ENCODE peak calls at places on chromosomes 4 and X, in five cellular contexts. One of them, this sample, is unnamed.

GRCh38 chrX:44946771-44947170 is 73.8 kb downstream of the KDM6A start:
- DNase-seq in cardiac muscle cell: peak; percentile 42
- DNase-seq in iris pigment epithelial cell: peak; percentile 44
- DNase-seq in H4: no peak
- DNase-seq in stimulated activated CD8-positive, alpha-beta memory T cell treated with anti-CD3 and anti-CD28 coated beads, Interleukin-7, amount 100 ng/mL, for 1 hour: no peak
- DNase-seq in this sample: no peak

GRCh38 chr4:4719446-4719845 is 140.0 kb upstream of the MSX1 start:
- DNase-seq in cardiac muscle cell: no peak
- DNase-seq in iris pigment epithelial cell: no peak
- DNase-seq in H4: no peak
- DNase-seq in stimulated activated CD8-positive, alpha-beta memory T cell treated with anti-CD3 and anti-CD28 coated beads, Interleukin-7, amount 100 ng/mL, for 1 hour: no peak
- DNase-seq in this sample: no peak

GRCh38 chr4:61431131-61431530 is 231.0 kb downstream of the ADGRL3 start:
- DNase-seq in cardiac muscle cell: no peak
- DNase-seq in iris pigment epithelial cell: no peak
- DNase-seq in H4: no peak
- DNase-seq in stimulated activated CD8-positive, alpha-beta memory T cell treated with anti-CD3 and anti-CD28 coated beads, Interleukin-7, amount 100 ng/mL, for 1 hour: no peak
- DNase-seq in this sample: no peak

GRCh38 chrX:65587616-65588526 is 53.3 kb upstream of the LAS1L start:
- DNase-seq in cardiac muscle cell: peak; percentile 86
- DNase-seq in iris pigment epithelial cell: peak; percentile 34
- DNase-seq in H4: peak; percentile 62
- DNase-seq in stimulated activated CD8-positive, alpha-beta memory T cell treated with anti-CD3 and anti-CD28 coated beads, Interleukin-7, amount 100 ng/mL, for 1 hour: no peak
- DNase-seq in this sample: no peak

GRCh38 chr4:100988876-100989275 is 358.4 kb downstream of the PPP3CA start:
- DNase-seq in cardiac muscle cell: no peak
- DNase-seq in iris pigment epithelial cell: no peak
- DNase-seq in H4: no peak
- DNase-seq in stimulated activated CD8-positive, alpha-beta memory T cell treated with anti-CD3 and anti-CD28 coated beads, Interleukin-7, amount 100 ng/mL, for 1 hour: no peak
- DNase-seq in this sample: no peak

GRCh38 chr4:108794136-108794535 is 31.3 kb upstream of the ETNPPL start:
- DNase-seq in cardiac muscle cell: peak; percentile 16
- DNase-seq in iris pigment epithelial cell: peak; percentile 48
- DNase-seq in H4: no peak
- DNase-seq in stimulated activated CD8-positive, alpha-beta memory T cell treated with anti-CD3 and anti-CD28 coated beads, Interleukin-7, amount 100 ng/mL, for 1 hour: no peak
- DNase-seq in this sample: no peak

GRCh38 chr4:176769519-176769918 is 23.2 kb downstream of the VEGFC start:
- DNase-seq in cardiac muscle cell: peak; percentile 91
- DNase-seq in iris pigment epithelial cell: peak; percentile 98
- DNase-seq in H4: peak; percentile 83
- DNase-seq in stimulated activated CD8-positive, alpha-beta memory T cell treated with anti-CD3 and anti-CD28 coated beads, Interleukin-7, amount 100 ng/mL, for 1 hour: no peak
- DNase-seq in this sample: no peak

GRCh38 chr4:7352486-7352885 is 82.2 kb downstream of the PSAPL1 start:
- DNase-seq in cardiac muscle cell: no peak
- DNase-seq in iris pigment epithelial cell: no peak
- DNase-seq in H4: no peak
- DNase-seq in stimulated activated CD8-positive, alpha-beta memory T cell treated with anti-CD3 and anti-CD28 coated beads, Interleukin-7, amount 100 ng/mL, for 1 hour: no peak
- DNase-seq in this sample: no peak

GRCh38 chrX:39633293-39633692 is 464.5 kb downstream of the BCOR start:
- DNase-seq in cardiac muscle cell: peak; percentile 32
- DNase-seq in iris pigment epithelial cell: no peak
- DNase-seq in H4: peak; percentile 81
- DNase-seq in stimulated activated CD8-positive, alpha-beta memory T cell treated with anti-CD3 and anti-CD28 coated beads, Interleukin-7, amount 100 ng/mL, for 1 hour: no peak
- DNase-seq in this sample: no peak

GRCh38 chr4:86453044-86453501 is 93.2 kb upstream of the MAPK10 start:
- DNase-seq in cardiac muscle cell: peak; percentile 72
- DNase-seq in iris pigment epithelial cell: peak; percentile 15
- DNase-seq in H4: peak; percentile 83
- DNase-seq in stimulated activated CD8-positive, alpha-beta memory T cell treated with anti-CD3 and anti-CD28 coated beads, Interleukin-7, amount 100 ng/mL, for 1 hour: no peak
- DNase-seq in this sample: no peak

GRCh38 chr4:48780867-48781219 is 764 bp upstream of the FRYL start:
- DNase-seq in cardiac muscle cell: peak; percentile 55
- DNase-seq in iris pigment epithelial cell: peak; percentile 56
- DNase-seq in H4: peak; percentile 21
- DNase-seq in stimulated activated CD8-positive, alpha-beta memory T cell treated with anti-CD3 and anti-CD28 coated beads, Interleukin-7, amount 100 ng/mL, for 1 hour: peak; percentile 6
- DNase-seq in this sample: no peak

GRCh38 chr4:23855912-23856605 is 33.8 kb downstream of the PPARGC1A start:
- DNase-seq in cardiac muscle cell: peak; percentile 26
- DNase-seq in iris pigment epithelial cell: no peak
- DNase-seq in H4: peak; percentile 90
- DNase-seq in stimulated activated CD8-positive, alpha-beta memory T cell treated with anti-CD3 and anti-CD28 coated beads, Interleukin-7, amount 100 ng/mL, for 1 hour: no peak
- DNase-seq in this sample: no peak

GRCh38 chrX:131067846-131068745 is 9.9 kb downstream of the ARHGAP36 start:
- DNase-seq in cardiac muscle cell: no peak
- DNase-seq in iris pigment epithelial cell: no peak
- DNase-seq in H4: no peak
- DNase-seq in stimulated activated CD8-positive, alpha-beta memory T cell treated with anti-CD3 and anti-CD28 coated beads, Interleukin-7, amount 100 ng/mL, for 1 hour: no peak
- DNase-seq in this sample: no peak

GRCh38 chr4:125313989-125314602 is 659 bp upstream of the FAT4 start:
- DNase-seq in cardiac muscle cell: no peak
- DNase-seq in iris pigment epithelial cell: no peak
- DNase-seq in H4: peak; percentile 19
- DNase-seq in stimulated activated CD8-positive, alpha-beta memory T cell treated with anti-CD3 and anti-CD28 coated beads, Interleukin-7, amount 100 ng/mL, for 1 hour: no peak
- DNase-seq in this sample: no peak

GRCh38 chr4:103306870-103307345 is 108.8 kb upstream of the CENPE start:
- DNase-seq in cardiac muscle cell: peak; percentile 1
- DNase-seq in iris pigment epithelial cell: no peak
- DNase-seq in H4: peak; percentile 14
- DNase-seq in stimulated activated CD8-positive, alpha-beta memory T cell treated with anti-CD3 and anti-CD28 coated beads, Interleukin-7, amount 100 ng/mL, for 1 hour: no peak
- DNase-seq in this sample: no peak

GRCh38 chrX:76148011-76148665 is 24.7 kb upstream of the PBDC1 start:
- DNase-seq in cardiac muscle cell: peak; percentile 27
- DNase-seq in iris pigment epithelial cell: peak; percentile 26
- DNase-seq in H4: peak; percentile 14
- DNase-seq in stimulated activated CD8-positive, alpha-beta memory T cell treated with anti-CD3 and anti-CD28 coated beads, Interleukin-7, amount 100 ng/mL, for 1 hour: no peak
- DNase-seq in this sample: no peak

GRCh38 chr4:8534129-8534528 is 46.1 kb upstream of the GPR78 start:
- DNase-seq in cardiac muscle cell: peak; percentile 49
- DNase-seq in iris pigment epithelial cell: peak; percentile 91
- DNase-seq in H4: peak; percentile 67
- DNase-seq in stimulated activated CD8-positive, alpha-beta memory T cell treated with anti-CD3 and anti-CD28 coated beads, Interleukin-7, amount 100 ng/mL, for 1 hour: no peak
- DNase-seq in this sample: no peak

GRCh38 chrX:44733931-44734330 is 109.9 kb upstream of the DUSP21 start:
- DNase-seq in cardiac muscle cell: no peak
- DNase-seq in iris pigment epithelial cell: peak; percentile 1
- DNase-seq in H4: no peak
- DNase-seq in stimulated activated CD8-positive, alpha-beta memory T cell treated with anti-CD3 and anti-CD28 coated beads, Interleukin-7, amount 100 ng/mL, for 1 hour: no peak
- DNase-seq in this sample: no peak

GRCh38 chrX:54492340-54492739 is 3.7 kb downstream of the FGD1 start:
- DNase-seq in cardiac muscle cell: peak; percentile 54
- DNase-seq in iris pigment epithelial cell: peak; percentile 74
- DNase-seq in H4: no peak
- DNase-seq in stimulated activated CD8-positive, alpha-beta memory T cell treated with anti-CD3 and anti-CD28 coated beads, Interleukin-7, amount 100 ng/mL, for 1 hour: no peak
- DNase-seq in this sample: no peak

GRCh38 chrX:14675500-14675899 is 146.2 kb downstream of the GLRA2 start:
- DNase-seq in cardiac muscle cell: no peak
- DNase-seq in iris pigment epithelial cell: no peak
- DNase-seq in H4: no peak
- DNase-seq in stimulated activated CD8-positive, alpha-beta memory T cell treated with anti-CD3 and anti-CD28 coated beads, Interleukin-7, amount 100 ng/mL, for 1 hour: no peak
- DNase-seq in this sample: no peak

GRCh38 chr4:110344165-110344564 is 131.8 kb upstream of the ENPEP start:
- DNase-seq in cardiac muscle cell: peak; percentile 30
- DNase-seq in iris pigment epithelial cell: peak; percentile 4
- DNase-seq in H4: no peak
- DNase-seq in stimulated activated CD8-positive, alpha-beta memory T cell treated with anti-CD3 and anti-CD28 coated beads, Interleukin-7, amount 100 ng/mL, for 1 hour: no peak
- DNase-seq in this sample: no peak

GRCh38 chrX:1262369-1262768 is 6.2 kb upstream of the CSF2RA start:
- DNase-seq in cardiac muscle cell: no peak
- DNase-seq in iris pigment epithelial cell: no peak
- DNase-seq in H4: no peak
- DNase-seq in stimulated activated CD8-positive, alpha-beta memory T cell treated with anti-CD3 and anti-CD28 coated beads, Interleukin-7, amount 100 ng/mL, for 1 hour: no peak
- DNase-seq in this sample: no peak

GRCh38 chrX:100931218-100931924 is 2.7 kb upstream of the XKRX start:
- DNase-seq in cardiac muscle cell: no peak
- DNase-seq in iris pigment epithelial cell: no peak
- DNase-seq in H4: no peak
- DNase-seq in stimulated activated CD8-positive, alpha-beta memory T cell treated with anti-CD3 and anti-CD28 coated beads, Interleukin-7, amount 100 ng/mL, for 1 hour: no peak
- DNase-seq in this sample: no peak

This sample was measured in D721Med.